ENCODE peak calls at places on chromosomes 3 and 15, in ten cellular contexts. One of them, this sample, is unnamed.

GRCh38 chr15:25652697-25653096 is 210.4 kb downstream of the ATP10A start:
- DNase-seq in NCI-H1092 treated with DMSO at 0.1 percent for 48 hours: no peak
- DNase-seq in hypothalamus: no peak
- DNase-seq in AG04449: no peak
- DNase-seq in stimulated activated CD8-positive, alpha-beta memory T cell treated with anti-CD3 and anti-CD28 coated beads, Interleukin-2, amount 100 ng/mL, for 48 hours: no peak
- DNase-seq in iris pigment epithelial cell: no peak
- DNase-seq in NCI-H1417: no peak
- DNase-seq in stromal cell of bone marrow: no peak
- DNase-seq in GM12878: no peak
- DNase-seq in stimulated activated CD4-positive, alpha-beta T cell treated with anti-CD3 and anti-CD28 coated beads, Interleukin-1b, Interleukin-23, amount 100 ng/mL, for 24 hours: no peak
- DNase-seq in this sample: no peak

GRCh38 chr15:39028069-39028468 is 463.5 kb upstream of the RASGRP1 start:
- DNase-seq in NCI-H1092 treated with DMSO at 0.1 percent for 48 hours: no peak
- DNase-seq in hypothalamus: no peak
- DNase-seq in AG04449: no peak
- DNase-seq in stimulated activated CD8-positive, alpha-beta memory T cell treated with anti-CD3 and anti-CD28 coated beads, Interleukin-2, amount 100 ng/mL, for 48 hours: no peak
- DNase-seq in iris pigment epithelial cell: peak; percentile 51
- DNase-seq in NCI-H1417: no peak
- DNase-seq in stromal cell of bone marrow: peak; percentile 73
- DNase-seq in GM12878: no peak
- DNase-seq in stimulated activated CD4-positive, alpha-beta T cell treated with anti-CD3 and anti-CD28 coated beads, Interleukin-1b, Interleukin-23, amount 100 ng/mL, for 24 hours: no peak
- DNase-seq in this sample: no peak

GRCh38 chr15:71780349-71780976 is 29.9 kb upstream of the NR2E3 start:
- DNase-seq in NCI-H1092 treated with DMSO at 0.1 percent for 48 hours: no peak
- DNase-seq in hypothalamus: no peak
- DNase-seq in AG04449: no peak
- DNase-seq in stimulated activated CD8-positive, alpha-beta memory T cell treated with anti-CD3 and anti-CD28 coated beads, Interleukin-2, amount 100 ng/mL, for 48 hours: no peak
- DNase-seq in iris pigment epithelial cell: peak; percentile 71
- DNase-seq in NCI-H1417: peak; percentile 4
- DNase-seq in stromal cell of bone marrow: peak; percentile 43
- DNase-seq in GM12878: peak; percentile 49
- DNase-seq in stimulated activated CD4-positive, alpha-beta T cell treated with anti-CD3 and anti-CD28 coated beads, Interleukin-1b, Interleukin-23, amount 100 ng/mL, for 24 hours: peak; percentile 11
- DNase-seq in this sample: no peak

GRCh38 chr3:197363553-197364409 is 65.4 kb upstream of the DLG1 start:
- DNase-seq in NCI-H1092 treated with DMSO at 0.1 percent for 48 hours: no peak
- DNase-seq in hypothalamus: no peak
- DNase-seq in AG04449: no peak
- DNase-seq in stimulated activated CD8-positive, alpha-beta memory T cell treated with anti-CD3 and anti-CD28 coated beads, Interleukin-2, amount 100 ng/mL, for 48 hours: no peak
- DNase-seq in iris pigment epithelial cell: no peak
- DNase-seq in NCI-H1417: no peak
- DNase-seq in stromal cell of bone marrow: no peak
- DNase-seq in GM12878: no peak
- DNase-seq in stimulated activated CD4-positive, alpha-beta T cell treated with anti-CD3 and anti-CD28 coated beads, Interleukin-1b, Interleukin-23, amount 100 ng/mL, for 24 hours: no peak
- DNase-seq in this sample: no peak

GRCh38 chr15:42059661-42060476 is 34.5 kb downstream of the PLA2G4D start:
- DNase-seq in NCI-H1092 treated with DMSO at 0.1 percent for 48 hours: peak; percentile 3
- DNase-seq in hypothalamus: peak; percentile 16
- DNase-seq in AG04449: no peak
- DNase-seq in stimulated activated CD8-positive, alpha-beta memory T cell treated with anti-CD3 and anti-CD28 coated beads, Interleukin-2, amount 100 ng/mL, for 48 hours: peak; percentile 40
- DNase-seq in iris pigment epithelial cell: peak; percentile 28
- DNase-seq in NCI-H1417: peak; percentile 24
- DNase-seq in stromal cell of bone marrow: no peak
- DNase-seq in GM12878: no peak
- DNase-seq in stimulated activated CD4-positive, alpha-beta T cell treated with anti-CD3 and anti-CD28 coated beads, Interleukin-1b, Interleukin-23, amount 100 ng/mL, for 24 hours: peak; percentile 69
- DNase-seq in this sample: no peak

GRCh38 chr15:76346666-76347506 is 10.3 kb downstream of the ISL2 start:
- DNase-seq in NCI-H1092 treated with DMSO at 0.1 percent for 48 hours: no peak
- DNase-seq in hypothalamus: no peak
- DNase-seq in AG04449: no peak
- DNase-seq in stimulated activated CD8-positive, alpha-beta memory T cell treated with anti-CD3 and anti-CD28 coated beads, Interleukin-2, amount 100 ng/mL, for 48 hours: no peak
- DNase-seq in iris pigment epithelial cell: no peak
- DNase-seq in NCI-H1417: no peak
- DNase-seq in stromal cell of bone marrow: no peak
- DNase-seq in GM12878: no peak
- DNase-seq in stimulated activated CD4-positive, alpha-beta T cell treated with anti-CD3 and anti-CD28 coated beads, Interleukin-1b, Interleukin-23, amount 100 ng/mL, for 24 hours: no peak
- DNase-seq in this sample: no peak

GRCh38 chr3:42652611-42653302 is 740 bp upstream of the ZBTB47 start:
- DNase-seq in NCI-H1092 treated with DMSO at 0.1 percent for 48 hours: no peak
- DNase-seq in hypothalamus: peak; percentile 33
- DNase-seq in AG04449: peak; percentile 21
- DNase-seq in stimulated activated CD8-positive, alpha-beta memory T cell treated with anti-CD3 and anti-CD28 coated beads, Interleukin-2, amount 100 ng/mL, for 48 hours: no peak
- DNase-seq in iris pigment epithelial cell: peak; percentile 89
- DNase-seq in NCI-H1417: no peak
- DNase-seq in stromal cell of bone marrow: peak; percentile 66
- DNase-seq in GM12878: peak; percentile 16
- DNase-seq in stimulated activated CD4-positive, alpha-beta T cell treated with anti-CD3 and anti-CD28 coated beads, Interleukin-1b, Interleukin-23, amount 100 ng/mL, for 24 hours: no peak
- DNase-seq in this sample: no peak

GRCh38 chr3:187188931-187189330 is 8.4 kb upstream of the RTP1 start:
- DNase-seq in NCI-H1092 treated with DMSO at 0.1 percent for 48 hours: no peak
- DNase-seq in hypothalamus: no peak
- DNase-seq in AG04449: no peak
- DNase-seq in stimulated activated CD8-positive, alpha-beta memory T cell treated with anti-CD3 and anti-CD28 coated beads, Interleukin-2, amount 100 ng/mL, for 48 hours: no peak
- DNase-seq in iris pigment epithelial cell: peak; percentile 55
- DNase-seq in NCI-H1417: no peak
- DNase-seq in stromal cell of bone marrow: no peak
- DNase-seq in GM12878: no peak
- DNase-seq in stimulated activated CD4-positive, alpha-beta T cell treated with anti-CD3 and anti-CD28 coated beads, Interleukin-1b, Interleukin-23, amount 100 ng/mL, for 24 hours: no peak
- DNase-seq in this sample: no peak

GRCh38 chr3:8871306-8871705 is 92.0 kb downstream of the RAD18 start:
- DNase-seq in NCI-H1092 treated with DMSO at 0.1 percent for 48 hours: no peak
- DNase-seq in hypothalamus: no peak
- DNase-seq in AG04449: no peak
- DNase-seq in stimulated activated CD8-positive, alpha-beta memory T cell treated with anti-CD3 and anti-CD28 coated beads, Interleukin-2, amount 100 ng/mL, for 48 hours: no peak
- DNase-seq in iris pigment epithelial cell: no peak
- DNase-seq in NCI-H1417: no peak
- DNase-seq in stromal cell of bone marrow: no peak
- DNase-seq in GM12878: no peak
- DNase-seq in stimulated activated CD4-positive, alpha-beta T cell treated with anti-CD3 and anti-CD28 coated beads, Interleukin-1b, Interleukin-23, amount 100 ng/mL, for 24 hours: no peak
- DNase-seq in this sample: no peak

GRCh38 chr3:53577486-53577885 is 83.1 kb downstream of the CACNA1D start:
- DNase-seq in NCI-H1092 treated with DMSO at 0.1 percent for 48 hours: no peak
- DNase-seq in hypothalamus: no peak
- DNase-seq in AG04449: no peak
- DNase-seq in stimulated activated CD8-positive, alpha-beta memory T cell treated with anti-CD3 and anti-CD28 coated beads, Interleukin-2, amount 100 ng/mL, for 48 hours: no peak
- DNase-seq in iris pigment epithelial cell: no peak
- DNase-seq in NCI-H1417: no peak
- DNase-seq in stromal cell of bone marrow: no peak
- DNase-seq in GM12878: no peak
- DNase-seq in stimulated activated CD4-positive, alpha-beta T cell treated with anti-CD3 and anti-CD28 coated beads, Interleukin-1b, Interleukin-23, amount 100 ng/mL, for 24 hours: no peak
- DNase-seq in this sample: no peak

GRCh38 chr3:192802957-192803899 is 75.9 kb upstream of the FGF12 start:
- DNase-seq in NCI-H1092 treated with DMSO at 0.1 percent for 48 hours: peak; percentile 54
- DNase-seq in hypothalamus: no peak
- DNase-seq in AG04449: no peak
- DNase-seq in stimulated activated CD8-positive, alpha-beta memory T cell treated with anti-CD3 and anti-CD28 coated beads, Interleukin-2, amount 100 ng/mL, for 48 hours: no peak
- DNase-seq in iris pigment epithelial cell: peak; percentile 67
- DNase-seq in NCI-H1417: peak; percentile 45
- DNase-seq in stromal cell of bone marrow: peak; percentile 32
- DNase-seq in GM12878: no peak
- DNase-seq in stimulated activated CD4-positive, alpha-beta T cell treated with anti-CD3 and anti-CD28 coated beads, Interleukin-1b, Interleukin-23, amount 100 ng/mL, for 24 hours: no peak
- DNase-seq in this sample: no peak

GRCh38 chr3:183818706-183819624 is 6.4 kb downstream of the MAP6D1 start:
- DNase-seq in NCI-H1092 treated with DMSO at 0.1 percent for 48 hours: no peak
- DNase-seq in hypothalamus: peak; percentile 84
- DNase-seq in AG04449: no peak
- DNase-seq in stimulated activated CD8-positive, alpha-beta memory T cell treated with anti-CD3 and anti-CD28 coated beads, Interleukin-2, amount 100 ng/mL, for 48 hours: no peak
- DNase-seq in iris pigment epithelial cell: no peak
- DNase-seq in NCI-H1417: no peak
- DNase-seq in stromal cell of bone marrow: no peak
- DNase-seq in GM12878: no peak
- DNase-seq in stimulated activated CD4-positive, alpha-beta T cell treated with anti-CD3 and anti-CD28 coated beads, Interleukin-1b, Interleukin-23, amount 100 ng/mL, for 24 hours: no peak
- DNase-seq in this sample: no peak

GRCh38 chr3:129382366-129382765 is 46.1 kb downstream of the EFCAB12 start:
- DNase-seq in NCI-H1092 treated with DMSO at 0.1 percent for 48 hours: no peak
- DNase-seq in hypothalamus: no peak
- DNase-seq in AG04449: no peak
- DNase-seq in stimulated activated CD8-positive, alpha-beta memory T cell treated with anti-CD3 and anti-CD28 coated beads, Interleukin-2, amount 100 ng/mL, for 48 hours: no peak
- DNase-seq in iris pigment epithelial cell: no peak
- DNase-seq in NCI-H1417: no peak
- DNase-seq in stromal cell of bone marrow: no peak
- DNase-seq in GM12878: no peak
- DNase-seq in stimulated activated CD4-positive, alpha-beta T cell treated with anti-CD3 and anti-CD28 coated beads, Interleukin-1b, Interleukin-23, amount 100 ng/mL, for 24 hours: no peak
- DNase-seq in this sample: no peak

GRCh38 chr15:40306908-40307307 is 827 bp downstream of the PLCB2 start:
- DNase-seq in NCI-H1092 treated with DMSO at 0.1 percent for 48 hours: no peak
- DNase-seq in hypothalamus: no peak
- DNase-seq in AG04449: no peak
- DNase-seq in stimulated activated CD8-positive, alpha-beta memory T cell treated with anti-CD3 and anti-CD28 coated beads, Interleukin-2, amount 100 ng/mL, for 48 hours: no peak
- DNase-seq in iris pigment epithelial cell: no peak
- DNase-seq in NCI-H1417: no peak
- DNase-seq in stromal cell of bone marrow: no peak
- DNase-seq in GM12878: no peak
- DNase-seq in stimulated activated CD4-positive, alpha-beta T cell treated with anti-CD3 and anti-CD28 coated beads, Interleukin-1b, Interleukin-23, amount 100 ng/mL, for 24 hours: no peak
- DNase-seq in this sample: no peak

GRCh38 chr15:67523337-67523736 is 2.4 kb downstream of the C15orf61 start:
- DNase-seq in NCI-H1092 treated with DMSO at 0.1 percent for 48 hours: no peak
- DNase-seq in hypothalamus: no peak
- DNase-seq in AG04449: no peak
- DNase-seq in stimulated activated CD8-positive, alpha-beta memory T cell treated with anti-CD3 and anti-CD28 coated beads, Interleukin-2, amount 100 ng/mL, for 48 hours: no peak
- DNase-seq in iris pigment epithelial cell: no peak
- DNase-seq in NCI-H1417: no peak
- DNase-seq in stromal cell of bone marrow: no peak
- DNase-seq in GM12878: no peak
- DNase-seq in stimulated activated CD4-positive, alpha-beta T cell treated with anti-CD3 and anti-CD28 coated beads, Interleukin-1b, Interleukin-23, amount 100 ng/mL, for 24 hours: no peak
- DNase-seq in this sample: no peak

GRCh38 chr3:154304116-154304786 is 20.0 kb downstream of the DHX36 start:
- DNase-seq in NCI-H1092 treated with DMSO at 0.1 percent for 48 hours: no peak
- DNase-seq in hypothalamus: no peak
- DNase-seq in AG04449: peak; percentile 31
- DNase-seq in stimulated activated CD8-positive, alpha-beta memory T cell treated with anti-CD3 and anti-CD28 coated beads, Interleukin-2, amount 100 ng/mL, for 48 hours: no peak
- DNase-seq in iris pigment epithelial cell: peak; percentile 62
- DNase-seq in NCI-H1417: no peak
- DNase-seq in stromal cell of bone marrow: no peak
- DNase-seq in GM12878: no peak
- DNase-seq in stimulated activated CD4-positive, alpha-beta T cell treated with anti-CD3 and anti-CD28 coated beads, Interleukin-1b, Interleukin-23, amount 100 ng/mL, for 24 hours: no peak
- DNase-seq in this sample: no peak

GRCh38 chr3:11186771-11187170 is 32.5 kb downstream of the HRH1 start:
- DNase-seq in NCI-H1092 treated with DMSO at 0.1 percent for 48 hours: no peak
- DNase-seq in hypothalamus: no peak
- DNase-seq in AG04449: no peak
- DNase-seq in stimulated activated CD8-positive, alpha-beta memory T cell treated with anti-CD3 and anti-CD28 coated beads, Interleukin-2, amount 100 ng/mL, for 48 hours: no peak
- DNase-seq in iris pigment epithelial cell: no peak
- DNase-seq in NCI-H1417: no peak
- DNase-seq in stromal cell of bone marrow: no peak
- DNase-seq in GM12878: no peak
- DNase-seq in stimulated activated CD4-positive, alpha-beta T cell treated with anti-CD3 and anti-CD28 coated beads, Interleukin-1b, Interleukin-23, amount 100 ng/mL, for 24 hours: no peak
- DNase-seq in this sample: no peak

GRCh38 chr3:73874596-73874995 is 249.9 kb upstream of the PDZRN3 start:
- DNase-seq in NCI-H1092 treated with DMSO at 0.1 percent for 48 hours: peak; percentile 62
- DNase-seq in hypothalamus: no peak
- DNase-seq in AG04449: no peak
- DNase-seq in stimulated activated CD8-positive, alpha-beta memory T cell treated with anti-CD3 and anti-CD28 coated beads, Interleukin-2, amount 100 ng/mL, for 48 hours: no peak
- DNase-seq in iris pigment epithelial cell: no peak
- DNase-seq in NCI-H1417: peak; percentile 88
- DNase-seq in stromal cell of bone marrow: no peak
- DNase-seq in GM12878: no peak
- DNase-seq in stimulated activated CD4-positive, alpha-beta T cell treated with anti-CD3 and anti-CD28 coated beads, Interleukin-1b, Interleukin-23, amount 100 ng/mL, for 24 hours: no peak
- DNase-seq in this sample: no peak

GRCh38 chr3:16849795-16850194 is 35.0 kb upstream of the PLCL2 start:
- DNase-seq in NCI-H1092 treated with DMSO at 0.1 percent for 48 hours: no peak
- DNase-seq in hypothalamus: no peak
- DNase-seq in AG04449: no peak
- DNase-seq in stimulated activated CD8-positive, alpha-beta memory T cell treated with anti-CD3 and anti-CD28 coated beads, Interleukin-2, amount 100 ng/mL, for 48 hours: no peak
- DNase-seq in iris pigment epithelial cell: peak; percentile 80
- DNase-seq in NCI-H1417: no peak
- DNase-seq in stromal cell of bone marrow: no peak
- DNase-seq in GM12878: no peak
- DNase-seq in stimulated activated CD4-positive, alpha-beta T cell treated with anti-CD3 and anti-CD28 coated beads, Interleukin-1b, Interleukin-23, amount 100 ng/mL, for 24 hours: no peak
- DNase-seq in this sample: no peak

GRCh38 chr3:112685435-112685834 is 44.5 kb upstream of the CCDC80 start:
- DNase-seq in NCI-H1092 treated with DMSO at 0.1 percent for 48 hours: no peak
- DNase-seq in hypothalamus: no peak
- DNase-seq in AG04449: peak; percentile 71
- DNase-seq in stimulated activated CD8-positive, alpha-beta memory T cell treated with anti-CD3 and anti-CD28 coated beads, Interleukin-2, amount 100 ng/mL, for 48 hours: no peak
- DNase-seq in iris pigment epithelial cell: peak; percentile 94
- DNase-seq in NCI-H1417: no peak
- DNase-seq in stromal cell of bone marrow: peak; percentile 37
- DNase-seq in GM12878: no peak
- DNase-seq in stimulated activated CD4-positive, alpha-beta T cell treated with anti-CD3 and anti-CD28 coated beads, Interleukin-1b, Interleukin-23, amount 100 ng/mL, for 24 hours: no peak
- DNase-seq in this sample: no peak

GRCh38 chr15:62449638-62450037 is 284.6 kb upstream of the C2CD4B start:
- DNase-seq in NCI-H1092 treated with DMSO at 0.1 percent for 48 hours: no peak
- DNase-seq in hypothalamus: no peak
- DNase-seq in AG04449: no peak
- DNase-seq in stimulated activated CD8-positive, alpha-beta memory T cell treated with anti-CD3 and anti-CD28 coated beads, Interleukin-2, amount 100 ng/mL, for 48 hours: no peak
- DNase-seq in iris pigment epithelial cell: no peak
- DNase-seq in NCI-H1417: no peak
- DNase-seq in stromal cell of bone marrow: no peak
- DNase-seq in GM12878: no peak
- DNase-seq in stimulated activated CD4-positive, alpha-beta T cell treated with anti-CD3 and anti-CD28 coated beads, Interleukin-1b, Interleukin-23, amount 100 ng/mL, for 24 hours: no peak
- DNase-seq in this sample: no peak

GRCh38 chr15:39415634-39416033 is 165.2 kb upstream of the THBS1 start:
- DNase-seq in NCI-H1092 treated with DMSO at 0.1 percent for 48 hours: no peak
- DNase-seq in hypothalamus: no peak
- DNase-seq in AG04449: no peak
- DNase-seq in stimulated activated CD8-positive, alpha-beta memory T cell treated with anti-CD3 and anti-CD28 coated beads, Interleukin-2, amount 100 ng/mL, for 48 hours: no peak
- DNase-seq in iris pigment epithelial cell: no peak
- DNase-seq in NCI-H1417: no peak
- DNase-seq in stromal cell of bone marrow: no peak
- DNase-seq in GM12878: no peak
- DNase-seq in stimulated activated CD4-positive, alpha-beta T cell treated with anti-CD3 and anti-CD28 coated beads, Interleukin-1b, Interleukin-23, amount 100 ng/mL, for 24 hours: no peak
- DNase-seq in this sample: no peak

GRCh38 chr3:109985942-109986555 is 648.7 kb upstream of the DPPA4 start:
- DNase-seq in NCI-H1092 treated with DMSO at 0.1 percent for 48 hours: no peak
- DNase-seq in hypothalamus: no peak
- DNase-seq in AG04449: no peak
- DNase-seq in stimulated activated CD8-positive, alpha-beta memory T cell treated with anti-CD3 and anti-CD28 coated beads, Interleukin-2, amount 100 ng/mL, for 48 hours: no peak
- DNase-seq in iris pigment epithelial cell: peak; percentile 5
- DNase-seq in NCI-H1417: no peak
- DNase-seq in stromal cell of bone marrow: no peak
- DNase-seq in GM12878: no peak
- DNase-seq in stimulated activated CD4-positive, alpha-beta T cell treated with anti-CD3 and anti-CD28 coated beads, Interleukin-1b, Interleukin-23, amount 100 ng/mL, for 24 hours: no peak
- DNase-seq in this sample: no peak

GRCh38 chr3:33645060-33645841 is 72.8 kb downstream of the CLASP2 start:
- DNase-seq in NCI-H1092 treated with DMSO at 0.1 percent for 48 hours: peak; percentile 32
- DNase-seq in hypothalamus: no peak
- DNase-seq in AG04449: no peak
- DNase-seq in stimulated activated CD8-positive, alpha-beta memory T cell treated with anti-CD3 and anti-CD28 coated beads, Interleukin-2, amount 100 ng/mL, for 48 hours: no peak
- DNase-seq in iris pigment epithelial cell: peak; percentile 47
- DNase-seq in NCI-H1417: no peak
- DNase-seq in stromal cell of bone marrow: peak; percentile 9
- DNase-seq in GM12878: no peak
- DNase-seq in stimulated activated CD4-positive, alpha-beta T cell treated with anti-CD3 and anti-CD28 coated beads, Interleukin-1b, Interleukin-23, amount 100 ng/mL, for 24 hours: no peak
- DNase-seq in this sample: no peak

GRCh38 chr3:78101363-78101762 is 1061.5 kb downstream of the ROBO2 start:
- DNase-seq in NCI-H1092 treated with DMSO at 0.1 percent for 48 hours: no peak
- DNase-seq in hypothalamus: no peak
- DNase-seq in AG04449: peak; percentile 65
- DNase-seq in stimulated activated CD8-positive, alpha-beta memory T cell treated with anti-CD3 and anti-CD28 coated beads, Interleukin-2, amount 100 ng/mL, for 48 hours: no peak
- DNase-seq in iris pigment epithelial cell: peak; percentile 74
- DNase-seq in NCI-H1417: no peak
- DNase-seq in stromal cell of bone marrow: peak; percentile 39
- DNase-seq in GM12878: no peak
- DNase-seq in stimulated activated CD4-positive, alpha-beta T cell treated with anti-CD3 and anti-CD28 coated beads, Interleukin-1b, Interleukin-23, amount 100 ng/mL, for 24 hours: no peak
- DNase-seq in this sample: no peak

GRCh38 chr15:94205366-94205765 is 26.0 kb upstream of the MCTP2 start:
- DNase-seq in NCI-H1092 treated with DMSO at 0.1 percent for 48 hours: no peak
- DNase-seq in hypothalamus: no peak
- DNase-seq in AG04449: peak; percentile 86
- DNase-seq in stimulated activated CD8-positive, alpha-beta memory T cell treated with anti-CD3 and anti-CD28 coated beads, Interleukin-2, amount 100 ng/mL, for 48 hours: no peak
- DNase-seq in iris pigment epithelial cell: no peak
- DNase-seq in NCI-H1417: no peak
- DNase-seq in stromal cell of bone marrow: peak; percentile 79
- DNase-seq in GM12878: no peak
- DNase-seq in stimulated activated CD4-positive, alpha-beta T cell treated with anti-CD3 and anti-CD28 coated beads, Interleukin-1b, Interleukin-23, amount 100 ng/mL, for 24 hours: no peak
- DNase-seq in this sample: no peak